ENCODE peak calls at places on chromosome 7, in nine cellular contexts. F is lower lobe of right lung; G is CD4-positive, alpha-beta memory T cell; H is WERI-Rb-1; M is AG04450; E is pancreas; Y is CD4-positive, alpha-beta T cell; Z is colonic mucosa; V is stomach. N is an unnamed sample.

GRCh38 chr7:121744877-121745276 is 128.1 kb upstream of the PTPRZ1 start:
- DNase-seq in F (no peak), G (no peak), H (no peak), M (no peak), E (no peak), Y (no peak), Z (no peak), V (no peak), N (no peak)

GRCh38 chr7:142000244-142000643 is 4.6 kb downstream of the MGAM start:
- DNase-seq in F (no peak), G (no peak), H (no peak), M (no peak), E (no peak), Y (no peak), Z (no peak), V (no peak), N (no peak)

GRCh38 chr7:36316319-36316718 is 73.3 kb upstream of the ANLN start:
- DNase-seq in F (no peak), G (no peak), H (no peak), M (no peak), E (no peak), Y (no peak), Z (no peak), V (no peak), N (no peak)

GRCh38 chr7:2169923-2170575 is 62.7 kb downstream of the MAD1L1 start:
- DNase-seq in F (no peak), G (no peak), H (peak; percentile 58), M (no peak), E (no peak), Y (no peak), Z (no peak), V (no peak), N (peak; percentile 46)

GRCh38 chr7:113730309-113730955 is 188.4 kb downstream of the PPP1R3A start:
- DNase-seq in F (no peak), G (no peak), H (no peak), M (peak; percentile 58), E (no peak), Y (no peak), Z (no peak), V (no peak), N (peak; percentile 74)

GRCh38 chr7:79495544-79496272 is 42.2 kb upstream of the MAGI2 start:
- DNase-seq in F (no peak), G (no peak), H (no peak), M (peak; percentile 59), E (no peak), Y (no peak), Z (no peak), V (no peak), N (peak; percentile 11)

GRCh38 chr7:18040196-18040595 is 12.6 kb upstream of the PRPS1L1 start:
- DNase-seq in F (no peak), G (no peak), H (no peak), M (peak; percentile 55), E (no peak), Y (no peak), Z (no peak), V (no peak), N (peak; percentile 59)

GRCh38 chr7:33982425-33982786 is 77.1 kb downstream of the BMPER start:
- DNase-seq in F (no peak), G (no peak), H (peak; percentile 31), M (no peak), E (no peak), Y (no peak), Z (no peak), V (no peak), N (no peak)

GRCh38 chr7:158454631-158455030 is 133.0 kb downstream of the PTPRN2 start:
- DNase-seq in F (no peak), G (no peak), H (no peak), M (no peak), E (no peak), Y (no peak), Z (no peak), V (no peak), N (no peak)

GRCh38 chr7:158449942-158450341 is 137.7 kb downstream of the PTPRN2 start:
- DNase-seq in F (no peak), G (no peak), H (no peak), M (no peak), E (no peak), Y (no peak), Z (no peak), V (no peak), N (no peak)

GRCh38 chr7:158450476-158451124 is 137.0 kb downstream of the PTPRN2 start:
- DNase-seq in F (no peak), G (no peak), H (no peak), M (no peak), E (no peak), Y (no peak), Z (no peak), V (no peak), N (no peak)

GRCh38 chr7:158449266-158449665 is 138.4 kb downstream of the PTPRN2 start:
- DNase-seq in F (no peak), G (no peak), H (no peak), M (no peak), E (no peak), Y (no peak), Z (no peak), V (no peak), N (no peak)

DNA sequence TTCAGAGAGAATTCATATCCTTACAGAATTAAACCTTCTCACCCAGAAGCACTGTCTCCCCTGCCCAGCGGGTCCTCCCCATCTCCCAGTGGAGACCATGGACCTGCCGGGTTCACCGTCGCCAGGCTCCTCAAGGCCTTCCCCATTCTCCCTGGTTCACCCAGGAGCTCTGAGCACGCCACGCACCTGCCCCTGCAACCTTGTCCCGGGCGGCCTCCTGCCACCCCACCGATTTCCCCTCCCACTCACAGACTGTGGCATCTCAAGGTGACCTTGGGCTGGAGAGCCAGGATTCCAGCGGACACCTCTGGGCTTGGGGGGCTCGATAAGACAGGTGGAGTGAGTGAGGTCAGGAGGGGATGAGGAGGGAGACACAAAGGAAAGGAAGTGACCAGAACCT is 135.3 kb downstream of the PTPRN2 start:
- DNase-seq in F (no peak), G (no peak), H (no peak), M (no peak), E (no peak), Y (no peak), Z (no peak), V (no peak), N (no peak)
- H3K9me3 ChIP-seq in F (no peaks in the 10 kb centered on the region), G (no peaks in the 10 kb centered on the region), H (peaks cover 3% of the 10 kb centered on the region), M (peaks cover 76% of the 10 kb centered on the region), E (no peaks in the 10 kb centered on the region), Y (no peaks in the 10 kb centered on the region), Z (no peaks in the 10 kb centered on the region), V (no peaks in the 10 kb centered on the region), N (no peaks in the 10 kb centered on the region)

GRCh38 chr7:603152-603941 is 83.7 kb upstream of the PDGFA start:
- DNase-seq in F (no peak), G (no peak), H (no peak), M (no peak), E (peak; percentile 28), Y (no peak), Z (no peak), V (no peak), N (no peak)

GRCh38 chr7:602341-603141 is 82.9 kb upstream of the PDGFA start:
- DNase-seq in F (peak; percentile 76), G (peak; percentile 20), H (no peak), M (no peak), E (peak; percentile 71), Y (no peak), Z (no peak), V (no peak), N (no peak)

GRCh38 chr7:605661-606450 is 86.2 kb upstream of the PDGFA start:
- DNase-seq in F (no peak), G (no peak), H (no peak), M (no peak), E (no peak), Y (no peak), Z (no peak), V (no peak), N (no peak)

GRCh38 chr7:604884-605531 is 85.4 kb upstream of the PDGFA start:
- DNase-seq in F (no peak), G (no peak), H (no peak), M (no peak), E (peak; percentile 52), Y (no peak), Z (no peak), V (no peak), N (no peak)

GRCh38 chr7:604038-604883 is 84.6 kb upstream of the PDGFA start:
- DNase-seq in F (peak; percentile 88), G (peak; percentile 90), H (no peak), M (no peak), E (peak; percentile 62), Y (peak; percentile 91), Z (peak; percentile 71), V (peak; percentile 68), N (no peak)
- H3K9me3 ChIP-seq in F (no peaks in the 10 kb centered on the region), G (no peaks in the 10 kb centered on the region), H (no peaks in the 10 kb centered on the region), M (peaks cover 10% of the 10 kb centered on the region), E (no peaks in the 10 kb centered on the region), Y (no peaks in the 10 kb centered on the region), Z (no peaks in the 10 kb centered on the region), V (no peaks in the 10 kb centered on the region), N (no peaks in the 10 kb centered on the region)

GRCh38 chr7:158809596-158809995 is 19.7 kb downstream of the ESYT2 start:
- DNase-seq in F (no peak), G (no peak), H (no peak), M (no peak), E (no peak), Y (no peak), Z (no peak), V (no peak), N (no peak)

GRCh38 chr7:158805937-158806336 is 23.4 kb downstream of the ESYT2 start:
- DNase-seq in F (no peak), G (no peak), H (no peak), M (no peak), E (no peak), Y (no peak), Z (no peak), V (no peak), N (no peak)

GRCh38 chr7:158810846-158811245 is 18.5 kb downstream of the ESYT2 start:
- DNase-seq in F (no peak), G (no peak), H (no peak), M (no peak), E (no peak), Y (no peak), Z (no peak), V (no peak), N (no peak)

GRCh38 chr7:158805414-158805813 is 23.9 kb downstream of the ESYT2 start:
- DNase-seq in F (no peak), G (no peak), H (no peak), M (no peak), E (no peak), Y (no peak), Z (no peak), V (no peak), N (no peak)

DNA sequence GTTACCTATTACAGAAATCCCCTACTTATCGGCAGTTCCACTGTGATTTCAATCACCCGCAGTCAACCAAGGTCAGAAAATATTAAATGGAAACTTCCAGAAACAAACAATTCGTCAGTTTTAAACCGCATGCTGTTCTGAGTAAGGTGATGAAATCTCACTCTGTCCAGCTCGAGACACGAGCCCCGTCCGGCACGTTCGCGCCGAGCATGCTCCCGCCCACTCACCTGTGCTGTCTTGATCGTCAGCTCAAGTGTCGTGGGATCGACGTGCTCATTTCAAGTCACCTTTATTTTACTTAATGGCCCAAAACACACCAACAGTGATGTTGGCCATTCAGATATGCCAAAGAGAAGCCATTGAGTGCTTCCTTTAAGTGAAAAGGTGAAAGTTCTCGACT is 21.2 kb downstream of the ESYT2 start:
- DNase-seq in F (no peak), G (no peak), H (no peak), M (no peak), E (no peak), Y (no peak), Z (no peak), V (no peak), N (no peak)
- H3K9me3 ChIP-seq in F (no peaks in the 10 kb centered on the region), G (no peaks in the 10 kb centered on the region), H (no peaks in the 10 kb centered on the region), M (peaks cover 9% of the 10 kb centered on the region), E (no peaks in the 10 kb centered on the region), Y (no peaks in the 10 kb centered on the region), Z (no peaks in the 10 kb centered on the region), V (no peaks in the 10 kb centered on the region), N (no peaks in the 10 kb centered on the region)

GRCh38 chr7:24115661-24116060 is 168.3 kb upstream of the NPY start:
- DNase-seq in F (no peak), G (no peak), H (no peak), M (no peak), E (no peak), Y (no peak), Z (no peak), V (no peak), N (no peak)
- H3K9me3 ChIP-seq in F (no peaks in the 10 kb centered on the region), G (no peaks in the 10 kb centered on the region), H (no peaks in the 10 kb centered on the region), M (no peaks in the 10 kb centered on the region), E (no peaks in the 10 kb centered on the region), Y (no peaks in the 10 kb centered on the region), Z (no peaks in the 10 kb centered on the region), V (no peaks in the 10 kb centered on the region), N (no peaks in the 10 kb centered on the region)